ENCODE peak calls at places on chromosome 3, in seven cellular contexts. K is left cardiac atrium, H is esophagus squamous epithelium, J is foreskin fibroblast, M is D341Med, V is HT1080, A is glutamatergic neuron. R is an unnamed sample.
A peak's percentile ranks its signal among the peaks of the same experiment; 100 is the strongest.

GRCh38 chr3:159787191-159787590 is 201.4 kb upstream of the IL12A start:
- DNase-seq in J (peak; percentile 72), M (no peak), H (no peak), V (peak; percentile 96), A (no peak), K (no peak), R (no peak)

GRCh38 chr3:143736651-143737050 is 111.6 kb downstream of the SLC9A9 start:
- DNase-seq in V (peak; percentile 30), J (no peak), K (no peak), M (no peak), H (no peak), A (no peak), R (no peak)

GRCh38 chr3:24495334-24495994 is 814 bp upstream of the THRB start:
- DNase-seq in V (no peak), M (peak; percentile 49), J (no peak), A (peak; percentile 36), K (peak; percentile 58), H (no peak), R (no peak)

GRCh38 chr3:101036213-101036618 is 43.0 kb upstream of the ABI3BP start:
- DNase-seq in V (peak; percentile 98), A (no peak), K (peak; percentile 26), M (no peak), J (peak; percentile 92), H (no peak), R (no peak)

GRCh38 chr3:30602946-30603345 is 3.5 kb upstream of the TGFBR2 start:
- DNase-seq in V (no peak), A (no peak), M (no peak), K (no peak), J (no peak), H (no peak), R (no peak)

GRCh38 chr3:187630421-187630820 is 39.8 kb downstream of the SST start:
- DNase-seq in M (no peak), H (no peak), V (no peak), J (no peak), K (no peak), A (no peak), R (no peak)

GRCh38 chr3:98114264-98114663 is 16.3 kb upstream of the OR5H1 start:
- DNase-seq in M (no peak), J (no peak), A (no peak), H (no peak), K (no peak), V (no peak), R (no peak)

GRCh38 chr3:113736548-113737089 is 9.4 kb downstream of the NAA50 start:
- DNase-seq in V (peak; percentile 64), H (no peak), K (no peak), A (no peak), M (peak; percentile 50), J (peak; percentile 45), R (peak; percentile 56)